ENCODE peak calls at places on chromosomes 6 and 20, in seven cellular contexts. One of them, this sample, is unnamed.

GRCh38 chr20:24634855-24635254 is 165.4 kb downstream of the SYNDIG1 start:
- DNase-seq in K562: peak; percentile 48
- DNase-seq in GM12878: no peak
- DNase-seq in GM23338: peak; percentile 24
- DNase-seq in HCT116: peak; percentile 29
- DNase-seq in endothelial cell of umbilical vein: no peak
- DNase-seq in HepG2: peak; percentile 42
- DNase-seq in this sample: no peak

GRCh38 chr6:161921602-161922400 is 647.9 kb upstream of the AGPAT4 start:
- DNase-seq in endothelial cell of umbilical vein: no peak
- DNase-seq in HCT116: no peak
- DNase-seq in HepG2: no peak
- DNase-seq in GM23338: no peak
- DNase-seq in GM12878: no peak
- DNase-seq in K562: no peak
- DNase-seq in this sample: no peak

GRCh38 chr6:87918461-87918941 is 129.1 kb upstream of the SPACA1 start:
- DNase-seq in K562: no peak
- DNase-seq in HCT116: no peak
- DNase-seq in GM23338: peak; percentile 4
- DNase-seq in endothelial cell of umbilical vein: no peak
- DNase-seq in GM12878: no peak
- DNase-seq in HepG2: no peak
- DNase-seq in this sample: no peak

GRCh38 chr6:10414766-10415592 is at the start of gene TFAP2A:
- DNase-seq in GM23338: peak; percentile 95
- DNase-seq in GM12878: no peak
- DNase-seq in HepG2: no peak
- DNase-seq in endothelial cell of umbilical vein: no peak
- DNase-seq in K562: no peak
- DNase-seq in HCT116: no peak
- DNase-seq in this sample: no peak

GRCh38 chr6:163888030-163888819 is 473.7 kb downstream of the QKI start:
- DNase-seq in HepG2: no peak
- DNase-seq in HCT116: no peak
- DNase-seq in K562: no peak
- DNase-seq in GM23338: no peak
- DNase-seq in endothelial cell of umbilical vein: no peak
- DNase-seq in GM12878: no peak
- DNase-seq in this sample: no peak

GRCh38 chr20:10505320-10506226 is 70.5 kb downstream of the SLX4IP start:
- DNase-seq in K562: no peak
- DNase-seq in GM23338: no peak
- DNase-seq in endothelial cell of umbilical vein: no peak
- DNase-seq in HCT116: no peak
- DNase-seq in HepG2: no peak
- DNase-seq in GM12878: no peak
- DNase-seq in this sample: no peak

GRCh38 chr6:167153523-167153959 is 4.2 kb downstream of the GPR31 start:
- DNase-seq in HepG2: peak; percentile 15
- DNase-seq in K562: no peak
- DNase-seq in endothelial cell of umbilical vein: peak; percentile 35
- DNase-seq in HCT116: no peak
- DNase-seq in GM23338: no peak
- DNase-seq in GM12878: peak; percentile 78
- DNase-seq in this sample: no peak

GRCh38 chr6:30325150-30325872 is 1.4 kb upstream of the TRIM39 start:
- DNase-seq in HepG2: peak; percentile 62
- DNase-seq in HCT116: no peak
- DNase-seq in K562: no peak
- DNase-seq in GM12878: peak; percentile 23
- DNase-seq in GM23338: peak; percentile 95
- DNase-seq in endothelial cell of umbilical vein: peak; percentile 46
- DNase-seq in this sample: no peak

GRCh38 chr6:142893088-142893487 is 51.9 kb downstream of the HIVEP2 start:
- DNase-seq in HCT116: no peak
- DNase-seq in K562: no peak
- DNase-seq in HepG2: no peak
- DNase-seq in GM23338: no peak
- DNase-seq in endothelial cell of umbilical vein: peak; percentile 75
- DNase-seq in GM12878: no peak
- DNase-seq in this sample: no peak

GRCh38 chr6:83153958-83154357 is 39.1 kb downstream of the PGM3 start:
- DNase-seq in K562: no peak
- DNase-seq in HCT116: no peak
- DNase-seq in GM23338: no peak
- DNase-seq in endothelial cell of umbilical vein: no peak
- DNase-seq in HepG2: no peak
- DNase-seq in GM12878: no peak
- DNase-seq in this sample: no peak

GRCh38 chr6:13453771-13454251 is 33.6 kb downstream of the GFOD1 start:
- DNase-seq in endothelial cell of umbilical vein: peak; percentile 77
- DNase-seq in GM12878: peak; percentile 65
- DNase-seq in GM23338: no peak
- DNase-seq in HCT116: peak; percentile 80
- DNase-seq in HepG2: no peak
- DNase-seq in K562: no peak
- DNase-seq in this sample: no peak

GRCh38 chr20:7691647-7692046 is 248.6 kb downstream of the HAO1 start:
- DNase-seq in endothelial cell of umbilical vein: no peak
- DNase-seq in HepG2: no peak
- DNase-seq in GM23338: no peak
- DNase-seq in K562: no peak
- DNase-seq in HCT116: no peak
- DNase-seq in GM12878: no peak
- DNase-seq in this sample: no peak

GRCh38 chr6:140661691-140662090 is 1287.2 kb upstream of the CITED2 start:
- DNase-seq in GM12878: no peak
- DNase-seq in HepG2: no peak
- DNase-seq in endothelial cell of umbilical vein: no peak
- DNase-seq in K562: no peak
- DNase-seq in GM23338: no peak
- DNase-seq in HCT116: no peak
- DNase-seq in this sample: no peak

GRCh38 chr20:12058201-12058600 is 140.5 kb downstream of the BTBD3 start:
- DNase-seq in GM23338: no peak
- DNase-seq in endothelial cell of umbilical vein: no peak
- DNase-seq in K562: no peak
- DNase-seq in HepG2: no peak
- DNase-seq in HCT116: no peak
- DNase-seq in GM12878: no peak
- DNase-seq in this sample: no peak

GRCh38 chr20:57807418-57808265 is 97.8 kb upstream of the PMEPA1 start:
- DNase-seq in GM23338: no peak
- DNase-seq in HCT116: no peak
- DNase-seq in HepG2: no peak
- DNase-seq in K562: no peak
- DNase-seq in endothelial cell of umbilical vein: no peak
- DNase-seq in GM12878: no peak
- DNase-seq in this sample: no peak

GRCh38 chr6:125101656-125102055 is 51.9 kb upstream of the TPD52L1 start:
- DNase-seq in K562: no peak
- DNase-seq in HCT116: no peak
- DNase-seq in GM23338: no peak
- DNase-seq in GM12878: no peak
- DNase-seq in endothelial cell of umbilical vein: no peak
- DNase-seq in HepG2: no peak
- DNase-seq in this sample: no peak

GRCh38 chr20:59151820-59152219 is 11.8 kb upstream of the ZNF831 start:
- DNase-seq in endothelial cell of umbilical vein: no peak
- DNase-seq in HepG2: no peak
- DNase-seq in GM23338: no peak
- DNase-seq in GM12878: no peak
- DNase-seq in K562: no peak
- DNase-seq in HCT116: no peak
- DNase-seq in this sample: no peak

GRCh38 chr6:15943423-15943822 is 185.5 kb upstream of the MYLIP start:
- DNase-seq in HCT116: no peak
- DNase-seq in endothelial cell of umbilical vein: no peak
- DNase-seq in K562: no peak
- DNase-seq in GM12878: no peak
- DNase-seq in GM23338: no peak
- DNase-seq in HepG2: no peak
- DNase-seq in this sample: no peak

GRCh38 chr20:35180266-35180665 is 8.4 kb downstream of the PROCR start:
- DNase-seq in endothelial cell of umbilical vein: no peak
- DNase-seq in HepG2: no peak
- DNase-seq in K562: no peak
- DNase-seq in GM12878: no peak
- DNase-seq in GM23338: no peak
- DNase-seq in HCT116: no peak
- DNase-seq in this sample: no peak

GRCh38 chr20:61170921-61171320 is 81.1 kb upstream of the CDH4 start:
- DNase-seq in GM23338: no peak
- DNase-seq in K562: no peak
- DNase-seq in HepG2: no peak
- DNase-seq in GM12878: no peak
- DNase-seq in endothelial cell of umbilical vein: no peak
- DNase-seq in HCT116: no peak
- DNase-seq in this sample: no peak

GRCh38 chr20:61169870-61170269 is 82.2 kb upstream of the CDH4 start:
- DNase-seq in K562: no peak
- DNase-seq in endothelial cell of umbilical vein: no peak
- DNase-seq in HCT116: no peak
- DNase-seq in GM12878: no peak
- DNase-seq in HepG2: no peak
- DNase-seq in GM23338: no peak
- DNase-seq in this sample: no peak

GRCh38 chr20:61173267-61173666 is 78.8 kb upstream of the CDH4 start:
- DNase-seq in GM23338: no peak
- DNase-seq in HepG2: no peak
- DNase-seq in endothelial cell of umbilical vein: no peak
- DNase-seq in K562: no peak
- DNase-seq in HCT116: no peak
- DNase-seq in GM12878: no peak
- DNase-seq in this sample: no peak

GRCh38 chr20:61168605-61169004 is 83.5 kb upstream of the CDH4 start:
- DNase-seq in endothelial cell of umbilical vein: no peak
- DNase-seq in GM12878: no peak
- DNase-seq in HCT116: no peak
- DNase-seq in GM23338: no peak
- DNase-seq in HepG2: no peak
- DNase-seq in K562: no peak
- DNase-seq in this sample: no peak

DNA sequence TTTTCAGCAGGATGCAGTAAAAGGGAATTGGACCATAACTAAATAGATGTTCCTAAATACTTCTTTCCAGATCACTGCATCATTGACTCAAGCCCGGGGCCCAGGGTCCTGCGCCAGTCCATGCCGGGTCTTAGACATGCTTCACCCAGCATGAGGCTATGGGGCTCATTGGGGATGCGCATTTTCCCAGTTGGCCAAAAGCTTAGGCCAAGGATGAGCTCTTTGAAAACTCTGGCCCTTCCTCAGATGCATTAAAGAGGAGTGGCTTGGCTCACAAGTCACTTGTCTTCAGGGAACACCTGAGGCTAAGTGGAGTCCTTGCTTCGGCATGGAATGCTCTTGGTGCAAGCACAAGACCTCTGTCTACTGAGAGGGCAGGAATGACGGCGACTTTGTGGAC is 81.5 kb upstream of the CDH4 start:
- DNase-seq in GM23338: peak; percentile 48
- DNase-seq in HCT116: no peak
- DNase-seq in K562: no peak
- DNase-seq in HepG2: no peak
- DNase-seq in endothelial cell of umbilical vein: no peak
- DNase-seq in GM12878: no peak
- DNase-seq in this sample: no peak
- TF ChIP-seq EZH2 in GM23338: no peak
- TF ChIP-seq EZH2 in HCT116: no peak
- TF ChIP-seq EZH2 in K562: no peak
- TF ChIP-seq EZH2 in HepG2: no peak
- TF ChIP-seq EZH2 in endothelial cell of umbilical vein: no peak
- TF ChIP-seq EZH2 in GM12878: no peak
- TF ChIP-seq EZH2 in this sample: no peak

GRCh38 chr6:84770521-84770920 is 6.1 kb upstream of the TBX18 start:
- DNase-seq in endothelial cell of umbilical vein: no peak
- DNase-seq in HepG2: no peak
- DNase-seq in K562: no peak
- DNase-seq in GM23338: no peak
- DNase-seq in GM12878: no peak
- DNase-seq in HCT116: no peak
- DNase-seq in this sample: no peak
- TF ChIP-seq POLR2AphosphoS5 in endothelial cell of umbilical vein: no peak
- TF ChIP-seq POLR2AphosphoS5 in HepG2: no peak
- TF ChIP-seq POLR2AphosphoS5 in K562: no peak
- TF ChIP-seq POLR2AphosphoS5 in GM23338: no peak
- TF ChIP-seq POLR2AphosphoS5 in GM12878: no peak
- TF ChIP-seq POLR2AphosphoS5 in HCT116: no peak
- TF ChIP-seq POLR2AphosphoS5 in this sample: no peak

DNA sequence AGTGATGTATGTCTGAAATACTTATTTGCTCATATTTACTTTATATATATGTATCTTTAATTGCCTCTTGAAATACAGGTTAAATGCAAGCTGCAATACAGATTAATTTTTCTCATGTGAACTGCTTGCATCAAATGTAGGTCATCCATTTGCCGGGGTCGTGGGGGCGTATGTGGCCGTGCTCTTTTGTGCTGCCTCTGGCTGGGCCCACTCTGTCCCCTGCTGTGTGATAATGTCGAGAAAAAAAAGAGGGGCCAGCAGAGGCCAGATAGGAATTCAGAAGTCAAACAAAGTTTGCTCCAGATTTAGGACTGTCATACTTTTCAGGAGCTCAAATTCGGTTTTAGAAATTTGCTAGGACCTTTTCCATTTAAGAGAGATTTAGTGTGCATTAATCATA is 459.6 kb upstream of the SOX4 start:
- DNase-seq in HCT116: no peak
- DNase-seq in GM12878: no peak
- DNase-seq in HepG2: no peak
- DNase-seq in K562: no peak
- DNase-seq in endothelial cell of umbilical vein: no peak
- DNase-seq in GM23338: no peak
- DNase-seq in this sample: no peak
- TF ChIP-seq EZH2 in HCT116: no peak
- TF ChIP-seq EZH2 in GM12878: no peak
- TF ChIP-seq EZH2 in HepG2: no peak
- TF ChIP-seq EZH2 in K562: no peak
- TF ChIP-seq EZH2 in endothelial cell of umbilical vein: no peak
- TF ChIP-seq EZH2 in GM23338: no peak
- TF ChIP-seq EZH2 in this sample: no peak

GRCh38 chr20:56348306-56348695 is 10.5 kb upstream of the FAM210B start:
- DNase-seq in endothelial cell of umbilical vein: peak; percentile 10
- DNase-seq in HCT116: no peak
- DNase-seq in GM23338: no peak
- DNase-seq in K562: no peak
- DNase-seq in HepG2: peak; percentile 74
- DNase-seq in GM12878: no peak
- DNase-seq in this sample: no peak

GRCh38 chr20:56342783-56343182 is 16.0 kb upstream of the FAM210B start:
- DNase-seq in endothelial cell of umbilical vein: no peak
- DNase-seq in HCT116: no peak
- DNase-seq in K562: no peak
- DNase-seq in GM12878: no peak
- DNase-seq in HepG2: no peak
- DNase-seq in GM23338: no peak
- DNase-seq in this sample: no peak

GRCh38 chr20:56347628-56348305 is 11.0 kb upstream of the FAM210B start:
- DNase-seq in HepG2: no peak
- DNase-seq in GM12878: no peak
- DNase-seq in K562: no peak
- DNase-seq in HCT116: no peak
- DNase-seq in GM23338: peak; percentile 44
- DNase-seq in endothelial cell of umbilical vein: no peak
- DNase-seq in this sample: no peak

GRCh38 chr20:56345911-56346310 is 12.9 kb upstream of the FAM210B start:
- DNase-seq in K562: no peak
- DNase-seq in GM23338: no peak
- DNase-seq in HCT116: no peak
- DNase-seq in HepG2: no peak
- DNase-seq in endothelial cell of umbilical vein: no peak
- DNase-seq in GM12878: no peak
- DNase-seq in this sample: no peak

GRCh38 chr20:56343861-56344381 is 14.9 kb upstream of the FAM210B start:
- DNase-seq in GM23338: peak; percentile 84
- DNase-seq in endothelial cell of umbilical vein: peak; percentile 35
- DNase-seq in HepG2: no peak
- DNase-seq in GM12878: no peak
- DNase-seq in HCT116: no peak
- DNase-seq in K562: peak; percentile 82
- DNase-seq in this sample: no peak
- TF ChIP-seq POLR2AphosphoS5 in GM23338: no peak
- TF ChIP-seq POLR2AphosphoS5 in endothelial cell of umbilical vein: no peak
- TF ChIP-seq POLR2AphosphoS5 in HepG2: no peak
- TF ChIP-seq POLR2AphosphoS5 in GM12878: no peak
- TF ChIP-seq POLR2AphosphoS5 in HCT116: no peak
- TF ChIP-seq POLR2AphosphoS5 in K562: no peak
- TF ChIP-seq POLR2AphosphoS5 in this sample: no peak

This sample was measured in SK-N-MC.